ENCODE peak calls at places on chromosomes 11 and 22, in nine cellular contexts. F is aorta, G is right atrium auricular region, Q is RWPE1, I is heart left ventricle, M is adrenal gland, K is esophagus squamous epithelium, W is Karpas-422, J is pancreas. L is an unnamed sample.

GRCh38 chr11:112227002-112227401 is 774 bp downstream of the PTS start:
- DNase-seq in F (no peak), K (no peak), M (no peak), G (no peak), J (no peak), W (no peak), Q (peak), I (no peak), L (no peak)

GRCh38 chr22:43988116-43988817 is 33.0 kb downstream of the SAMM50 start:
- DNase-seq in J (no peak), I (no peak), K (no peak), F (no peak), W (no peak), Q (no peak), M (no peak), G (no peak), L (no peak)

GRCh38 chr11:57459112-57460016 is 964 bp upstream of the RTN4RL2 start:
- DNase-seq in F (no peak), M (no peak), Q (no peak), I (no peak), G (no peak), W (no peak), K (no peak), J (no peak), L (no peak)

GRCh38 chr22:30922151-30922611 is 46.4 kb downstream of the MORC2 start:
- DNase-seq in F (peak), G (no peak), Q (no peak), W (peak), I (peak), J (peak), M (peak), K (no peak), L (peak)

GRCh38 chr11:128232588-128232987 is 354.8 kb downstream of the ETS1 start:
- DNase-seq in F (no peak), M (no peak), K (no peak), W (no peak), G (no peak), J (no peak), I (no peak), Q (no peak), L (no peak)

GRCh38 chr11:57427692-57428082 is 766 bp upstream of the SLC43A3 start:
- DNase-seq in Q (no peak), F (peak), W (no peak), J (no peak), G (peak), M (peak), K (no peak), I (peak), L (peak)

GRCh38 chr22:48139776-48140175 is 1377.3 kb downstream of the TBC1D22A start:
- DNase-seq in Q (no peak), F (no peak), M (no peak), K (no peak), G (peak), J (no peak), W (no peak), I (no peak), L (no peak)

GRCh38 chr11:18063131-18063530 is 17.1 kb upstream of the TPH1 start:
- DNase-seq in J (no peak), G (no peak), M (no peak), W (no peak), Q (no peak), K (no peak), F (no peak), I (no peak), L (no peak)

GRCh38 chr22:20869234-20869633 is 10.4 kb downstream of the SNAP29 start:
- DNase-seq in F (no peak), K (no peak), G (no peak), Q (no peak), J (no peak), M (no peak), W (no peak), I (no peak), L (no peak)

GRCh38 chr11:83158474-83158786 is 1.5 kb downstream of the PCF11 start:
- DNase-seq in F (no peak), W (no peak), Q (no peak), K (no peak), M (no peak), I (no peak), G (no peak), J (no peak), L (no peak)

GRCh38 chr11:124745835-124746620 is 6.0 kb downstream of the VSIG2 start:
- DNase-seq in F (no peak), Q (peak), K (no peak), M (no peak), J (peak), W (peak), G (no peak), I (no peak), L (no peak)

GRCh38 chr11:9137293-9138132 is 46.1 kb upstream of the SCUBE2 start:
- DNase-seq in I (peak), J (peak), W (peak), F (peak), Q (peak), K (peak), M (peak), G (peak), L (peak)

GRCh38 chr22:42442746-42443145 is 10.5 kb upstream of the NFAM1 start:
- DNase-seq in Q (no peak), I (no peak), M (no peak), G (no peak), F (no peak), K (no peak), W (peak), J (no peak), L (no peak)

GRCh38 chr11:112728716-112729115 is 232.5 kb upstream of the NCAM1 start:
- DNase-seq in M (no peak), K (no peak), F (no peak), W (no peak), Q (no peak), G (peak), J (no peak), I (no peak), L (no peak)

GRCh38 chr11:61587951-61588695 is 7.2 kb upstream of the SYT7 start:
- DNase-seq in K (no peak), I (peak), J (peak), G (no peak), F (peak), W (peak), Q (peak), M (no peak), L (peak)

GRCh38 chr11:69545976-69546617 is 64.6 kb downstream of the LINC01488 start:
- DNase-seq in M (no peak), K (no peak), Q (no peak), I (no peak), G (no peak), F (peak), J (peak), W (no peak), L (no peak)

GRCh38 chr22:30902496-30903357 is 65.8 kb downstream of the MORC2 start:
- DNase-seq in F (no peak), G (no peak), K (no peak), I (no peak), M (no peak), J (no peak), Q (no peak), W (no peak), L (no peak)

GRCh38 chr11:97990162-97990920 is 1030.4 kb upstream of the CNTN5 start:
- DNase-seq in K (no peak), I (no peak), W (no peak), M (no peak), G (no peak), J (no peak), F (no peak), Q (no peak), L (no peak)

GRCh38 chr22:41178425-41178975 is 26.6 kb upstream of the L3MBTL2 start:
- DNase-seq in G (no peak), F (no peak), K (no peak), I (peak), W (no peak), J (peak), Q (no peak), M (no peak), L (peak)

GRCh38 chr22:46801331-46801811 is 38.9 kb downstream of the TBC1D22A start:
- DNase-seq in J (no peak), K (no peak), M (no peak), W (no peak), Q (no peak), G (no peak), F (peak), I (no peak), L (no peak)

GRCh38 chr11:45982656-45983470 is 60.4 kb downstream of the LARGE2 start:
- DNase-seq in K (no peak), M (peak), W (no peak), Q (peak), G (no peak), J (no peak), I (peak), F (peak), L (peak)

GRCh38 chr22:18144105-18144504 is 5.9 kb upstream of the USP18 start:
- DNase-seq in G (no peak), I (no peak), J (no peak), F (no peak), K (no peak), Q (no peak), M (no peak), W (no peak), L (no peak)

GRCh38 chr11:34793666-34794065 is 122.5 kb downstream of the APIP start:
- DNase-seq in I (no peak), G (no peak), F (no peak), K (no peak), J (no peak), Q (no peak), W (no peak), M (no peak), L (no peak)

GRCh38 chr11:65899356-65900124 is 648 bp downstream of the FOSL1 start:
- DNase-seq in J (peak), Q (peak), M (peak), I (peak), G (peak), K (no peak), F (peak), W (peak), L (peak)

GRCh38 chr11:45560153-45560934 is 105.1 kb downstream of the CHST1 start:
- DNase-seq in G (no peak), J (no peak), M (no peak), I (peak), Q (no peak), F (no peak), K (no peak), W (no peak), L (peak)

GRCh38 chr11:75862437-75862836 is 47.4 kb downstream of the UVRAG start:
- DNase-seq in F (no peak), W (no peak), Q (no peak), I (no peak), M (no peak), G (no peak), K (no peak), J (no peak), L (no peak)
- H3K27ac ChIP-seq in F (no peak), W (no peak), Q (no peak), I (no peak), M (no peak), G (no peak), K (no peak), J (no peak), L (no peak)

DNA sequence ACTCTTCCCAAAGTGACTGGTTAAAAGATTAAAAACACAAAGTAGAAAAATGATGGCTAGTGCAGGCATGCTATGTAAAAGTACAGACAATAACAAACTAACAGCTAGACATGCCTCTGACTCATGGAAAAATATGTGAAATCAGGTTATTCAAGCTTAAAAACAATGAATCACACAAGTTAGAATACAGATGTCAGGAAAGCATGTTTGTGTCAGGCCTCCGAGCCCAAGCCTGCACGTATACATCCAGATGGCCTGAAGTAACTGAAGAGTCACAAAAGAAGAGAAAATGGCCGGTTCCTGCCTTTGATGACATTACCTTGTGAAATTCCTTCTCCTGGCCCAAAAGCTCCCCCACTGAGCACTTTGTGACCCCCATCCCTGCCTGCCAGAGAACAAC is 110.1 kb downstream of the NOX4 start:
- DNase-seq in K (no peak), W (no peak), M (no peak), G (peak), F (peak), I (no peak), J (no peak), Q (peak), L (peak)
- H3K27ac ChIP-seq in K (peak), W (no peak), M (no peak), G (peak), F (peak), I (peak), J (no peak), Q (peak), L (no peak)

DNA sequence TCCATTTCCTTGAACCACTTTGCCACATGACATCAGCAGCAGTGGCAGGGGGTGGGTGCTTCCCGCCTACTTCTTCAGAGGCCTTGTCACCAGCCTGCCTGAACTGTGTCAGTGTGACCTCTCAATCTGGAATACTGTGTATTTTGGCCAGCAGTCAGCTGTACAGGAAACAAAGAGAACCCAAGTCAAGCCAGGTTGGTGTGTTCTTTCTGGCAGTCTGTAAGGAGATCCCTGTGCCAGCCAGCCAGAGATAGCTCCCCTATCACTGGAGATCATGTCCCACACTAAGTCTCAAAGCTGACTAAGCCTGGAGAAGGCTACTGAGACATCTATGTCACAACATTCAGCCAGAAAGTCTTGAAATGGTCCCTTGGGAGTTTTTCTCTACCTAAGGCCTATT is 142.1 kb downstream of the TRPC6 start:
- DNase-seq in Q (no peak), I (peak), F (peak), G (no peak), W (no peak), K (no peak), J (peak), M (peak), L (no peak)
- H3K27ac ChIP-seq in Q (no peak), I (peak), F (peak), G (peak), W (no peak), K (peak), J (peak), M (peak), L (no peak)

DNA sequence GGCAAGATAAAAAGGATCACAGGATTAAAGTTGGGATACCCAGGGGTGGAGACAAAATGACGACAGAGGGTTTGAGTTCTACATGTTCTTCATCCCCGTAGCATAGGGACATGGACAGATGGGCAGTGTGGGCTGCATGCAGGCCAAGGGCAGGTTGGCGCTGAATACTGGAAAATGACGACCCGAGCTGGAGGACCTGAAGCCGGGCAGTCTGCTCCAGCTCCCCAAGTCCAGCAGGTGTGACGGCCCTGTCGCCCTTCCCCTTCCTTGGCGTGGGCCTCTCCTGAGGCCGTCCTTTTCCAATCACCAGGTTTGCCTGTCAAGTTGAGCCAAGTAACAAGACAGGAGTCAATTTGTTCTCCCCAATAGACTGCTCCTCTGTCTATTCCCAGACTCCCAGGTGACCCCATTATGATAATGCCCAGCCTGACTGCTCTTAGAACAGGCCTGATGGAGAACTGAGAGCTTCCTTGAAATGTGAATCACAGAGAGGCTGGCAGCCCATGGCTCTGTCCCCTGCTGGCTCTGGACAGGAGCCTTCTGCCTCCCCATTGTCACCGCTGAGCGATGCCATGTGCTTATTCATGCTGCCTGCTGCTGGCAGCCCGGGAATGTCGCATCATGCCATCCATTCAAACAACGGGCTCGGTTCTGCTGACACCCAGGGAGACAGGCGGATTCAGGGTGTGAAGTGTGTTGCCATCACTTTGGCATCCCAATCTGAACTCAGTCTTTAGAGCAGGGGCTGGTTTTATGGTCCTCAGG is 392.1 kb downstream of the NTM start:
- DNase-seq in M (no peak), W (no peak), Q (no peak), J (no peak), F (no peak), G (no peak), K (no peak), I (no peak), L (no peak)
- H3K27ac ChIP-seq in M (no peak), W (no peak), Q (no peak), J (no peak), F (no peak), G (no peak), K (no peak), I (no peak), L (no peak)

GRCh38 chr11:15926071-15926470 is 430.3 kb downstream of the SOX6 start:
- DNase-seq in F (no peak), W (no peak), J (no peak), M (no peak), K (no peak), G (no peak), I (no peak), Q (no peak), L (no peak)

GRCh38 chr11:15923169-15923568 is 433.2 kb downstream of the SOX6 start:
- DNase-seq in W (no peak), G (no peak), F (no peak), M (no peak), Q (peak), J (no peak), K (no peak), I (no peak), L (no peak)

GRCh38 chr11:15918212-15918611 is 438.1 kb downstream of the SOX6 start:
- DNase-seq in F (no peak), W (no peak), J (no peak), K (no peak), I (no peak), Q (no peak), M (no peak), G (no peak), L (no peak)

GRCh38 chr11:15918674-15919073 is 437.7 kb downstream of the SOX6 start:
- DNase-seq in J (no peak), F (no peak), Q (no peak), I (no peak), W (no peak), G (no peak), K (no peak), M (no peak), L (no peak)

DNA sequence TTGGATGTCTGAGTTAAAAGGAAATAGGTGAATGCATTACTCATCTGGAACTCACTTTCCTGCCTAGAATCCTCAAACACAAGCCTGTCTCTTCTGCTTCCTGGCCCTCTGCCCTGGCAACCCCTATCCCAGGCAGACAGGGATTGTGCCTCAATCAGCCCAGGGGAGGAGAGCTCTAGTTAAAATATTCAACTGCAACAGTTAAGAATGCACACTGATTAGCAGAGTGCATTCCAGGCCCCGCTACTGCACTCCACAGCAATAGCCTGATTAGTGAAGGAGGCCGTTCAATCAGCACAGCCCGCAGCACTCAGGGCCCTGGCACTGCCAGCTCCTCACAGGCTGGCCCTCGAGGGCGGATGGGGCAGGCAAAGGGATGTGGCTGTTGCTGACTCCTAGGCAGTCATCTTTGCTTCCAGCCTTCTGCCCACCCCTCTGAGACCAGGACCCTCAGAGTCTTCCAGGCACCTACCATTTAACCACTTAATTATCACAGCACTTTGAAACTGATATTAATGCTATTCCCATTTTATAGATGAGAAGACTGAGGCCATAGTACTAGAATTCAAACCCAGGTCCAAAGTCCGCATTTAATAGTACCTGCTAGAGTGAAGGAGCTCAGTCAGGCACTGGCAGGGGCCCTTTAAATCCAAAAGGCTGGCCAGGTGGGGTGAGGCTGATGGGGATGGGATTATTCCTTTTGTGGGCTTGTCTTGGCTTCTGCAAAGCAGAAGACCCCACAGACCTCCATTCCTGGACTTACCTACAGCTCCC is 435.3 kb downstream of the SOX6 start:
- DNase-seq in Q (peak), I (peak), K (no peak), G (no peak), M (no peak), F (no peak), W (no peak), J (no peak), L (no peak)
- H3K27ac ChIP-seq in Q (peak), I (no peak), K (no peak), G (peak), M (no peak), F (no peak), W (no peak), J (no peak), L (no peak)

GRCh38 chr11:727281-727701 is 20.0 kb upstream of the TALDO1 start:
- DNase-seq in Q (no peak), I (no peak), K (no peak), W (no peak), F (no peak), M (no peak), J (peak), G (no peak), L (no peak)
- H3K27ac ChIP-seq in Q (peak), I (no peak), K (peak), W (no peak), F (peak), M (peak), J (peak), G (peak), L (peak)

GRCh38 chr11:93715797-93716396 is 25.4 kb downstream of the TAF1D start:
- DNase-seq in F (no peak), K (no peak), W (no peak), M (no peak), G (no peak), I (no peak), Q (no peak), J (no peak), L (no peak)
- H3K27ac ChIP-seq in F (no peak), K (no peak), W (no peak), M (no peak), G (no peak), I (peak), Q (no peak), J (no peak), L (no peak)

DNA sequence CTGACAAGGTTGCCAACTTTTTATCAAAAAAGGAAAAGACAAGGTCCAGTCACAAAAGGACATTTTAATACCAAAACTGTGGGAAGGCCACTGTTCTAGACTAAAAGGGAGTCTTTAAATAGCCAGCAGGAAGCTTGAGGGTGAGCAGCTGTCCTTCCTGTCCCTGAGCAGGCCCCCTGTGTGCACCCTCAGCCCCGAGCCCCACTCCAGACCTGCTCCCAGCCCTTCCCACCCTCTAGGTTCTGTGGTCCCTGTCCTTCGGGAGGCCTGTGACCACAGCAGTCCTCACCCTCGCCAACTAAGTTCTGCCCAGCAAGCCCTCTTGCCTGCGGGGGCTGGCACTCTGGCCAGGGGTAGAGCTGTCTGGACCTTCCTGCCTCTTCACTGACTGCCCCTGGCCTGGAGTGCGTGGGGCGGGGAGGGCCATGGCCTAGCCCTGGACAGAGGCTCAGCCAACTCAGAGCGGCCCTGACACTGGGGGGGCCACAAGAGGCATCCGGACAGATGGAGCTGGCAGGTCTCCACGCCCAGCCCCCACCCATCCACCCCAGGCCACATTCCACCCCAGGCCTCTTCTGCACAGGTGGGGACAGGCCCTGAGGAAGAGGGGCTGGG is 1.6 kb upstream of the PLXNB2 start:
- DNase-seq in Q (no peak), I (peak), F (no peak), K (no peak), G (no peak), M (peak), J (peak), W (no peak), L (no peak)
- H3K27ac ChIP-seq in Q (peak), I (peak), F (no peak), K (peak), G (peak), M (peak), J (peak), W (no peak), L (peak)

L was measured in psoas muscle.